ENCODE peak calls at places on chromosomes 5 and 9, in five cellular contexts. L, V, F, Z and R are unnamed samples.

GRCh38 chr5:145237843-145238242 is 597.3 kb downstream of the PRELID2 start:
- DNase-seq in V (peak), F (peak), L (peak), Z (peak), R (peak)

GRCh38 chr9:115291841-115292240 is 173.9 kb upstream of the TNC start:
- DNase-seq in Z (peak), L (peak), F (no peak), V (no peak), R (no peak)

GRCh38 chr9:73011956-73012355 is 59.1 kb upstream of the ALDH1A1 start:
- DNase-seq in V (no peak), L (no peak), Z (no peak), F (no peak), R (no peak)

GRCh38 chr5:2608391-2608790 is 143.1 kb downstream of the IRX2 start:
- DNase-seq in Z (no peak), V (no peak), F (no peak), L (no peak), R (no peak)

GRCh38 chr5:5522336-5522735 is 99.9 kb downstream of the ICE1 start:
- DNase-seq in F (no peak), Z (no peak), V (peak), L (no peak), R (peak)

GRCh38 chr5:77356740-77357139 is 135.4 kb downstream of the WDR41 start:
- DNase-seq in V (no peak), L (peak), Z (peak), F (no peak), R (no peak)

GRCh38 chr5:57960569-57960968 is 478.0 kb upstream of the ACTBL2 start:
- DNase-seq in F (no peak), Z (no peak), V (no peak), L (no peak), R (no peak)

GRCh38 chr9:96122255-96122654 is 179.7 kb downstream of the HSD17B3 start:
- DNase-seq in V (no peak), F (no peak), L (no peak), Z (no peak), R (no peak)

GRCh38 chr5:150590979-150591411 is 49.5 kb upstream of the SYNPO start:
- DNase-seq in Z (no peak), V (no peak), F (peak), L (no peak), R (no peak)

GRCh38 chr5:133957591-133957990 is 10.8 kb downstream of the C5orf15 start:
- DNase-seq in Z (no peak), V (no peak), F (no peak), L (no peak), R (no peak)

GRCh38 chr5:82341325-82341724 is 63.2 kb upstream of the RPS23 start:
- DNase-seq in L (no peak), V (no peak), Z (no peak), F (no peak), R (no peak)

GRCh38 chr5:139298242-139298641 is 4.7 kb downstream of the MATR3 start:
- DNase-seq in V (no peak), Z (peak), L (no peak), F (no peak), R (no peak)

GRCh38 chr9:4762889-4763521 is 22.0 kb upstream of the AK3 start:
- DNase-seq in V (no peak), F (peak), Z (peak), L (peak), R (peak)

DNA sequence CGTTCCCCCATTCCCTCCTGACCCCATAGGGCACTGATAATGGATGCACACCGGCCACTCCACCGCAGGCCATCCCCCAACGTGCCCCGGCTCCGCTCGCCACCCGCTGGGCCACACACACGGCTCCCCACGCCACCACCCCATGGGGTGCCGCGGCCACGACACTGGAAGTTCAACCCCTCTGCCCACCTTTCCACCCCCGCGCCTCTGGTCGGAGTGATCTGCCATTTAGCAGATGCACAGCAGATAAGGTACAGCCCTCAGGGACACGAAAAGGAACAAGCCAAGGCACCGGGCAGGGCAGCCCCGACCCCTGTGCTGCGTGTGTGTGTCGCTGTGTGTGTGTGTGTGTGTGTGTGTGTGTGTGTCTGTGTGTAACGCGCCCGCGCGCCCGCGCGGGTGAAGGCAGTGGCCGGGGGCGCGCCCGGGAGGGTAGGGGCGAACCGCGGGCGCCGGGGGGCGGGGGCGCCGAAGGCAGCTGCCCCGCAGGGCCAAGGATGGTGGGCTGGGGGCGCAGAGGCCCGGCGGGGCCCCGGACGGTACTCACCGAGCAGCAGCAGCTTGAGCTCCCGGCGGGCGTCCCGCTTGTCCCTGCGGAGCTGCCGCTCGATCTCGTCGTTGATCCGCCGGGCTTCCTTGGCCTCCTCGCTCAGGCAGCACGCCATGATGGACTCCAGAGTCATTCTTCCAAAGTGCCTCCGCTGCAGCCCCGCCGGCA is 899 bp downstream of the GNAQ start:
- DNase-seq in L (peak), V (no peak), F (peak), Z (peak), R (peak)
- H2BK120ac ChIP-seq in L (peak), V (no peak), F (no peak), Z (peak), R (no peak)

GRCh38 chr5:111676496-111676895 is 80.5 kb downstream of the NREP start:
- DNase-seq in V (no peak), F (no peak), L (no peak), Z (no peak), R (no peak)

GRCh38 chr5:111675540-111675939 is 81.5 kb downstream of the NREP start:
- DNase-seq in Z (no peak), L (no peak), F (no peak), V (no peak), R (no peak)

GRCh38 chr5:111679611-111680010 is 77.4 kb downstream of the NREP start:
- DNase-seq in L (no peak), Z (no peak), F (no peak), V (no peak), R (no peak)

GRCh38 chr5:111673896-111674626 is 82.9 kb downstream of the NREP start:
- DNase-seq in L (no peak), V (no peak), Z (no peak), F (no peak), R (no peak)

DNA sequence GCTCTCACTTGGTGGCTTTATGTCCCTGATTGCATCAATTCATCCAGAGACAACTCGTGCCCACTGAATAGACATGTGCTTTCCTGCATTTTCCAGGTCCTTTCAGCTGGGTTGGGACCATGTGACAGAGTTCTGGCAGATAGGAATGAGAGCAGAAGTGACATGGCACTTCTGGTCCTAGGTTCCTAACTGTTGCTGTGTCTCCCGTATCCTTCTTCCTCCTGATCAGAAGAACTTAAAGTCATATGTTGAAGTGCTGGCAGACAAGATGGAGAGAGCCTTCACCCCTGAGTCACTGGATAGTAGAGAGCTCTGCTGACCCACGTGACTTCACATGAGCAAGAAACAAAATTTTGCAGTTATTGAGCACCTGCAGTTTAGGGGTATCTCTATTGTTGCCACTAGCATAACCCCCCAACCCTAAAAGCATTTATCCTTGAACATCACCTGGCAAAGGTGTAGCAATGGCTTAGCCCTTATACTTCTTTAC is 80.0 kb downstream of the NREP start:
- DNase-seq in F (no peak), V (no peak), L (no peak), Z (no peak), R (no peak)
- H2BK12ac ChIP-seq in F (no peak), V (no peak), L (peak), Z (no peak), R (no peak)

GRCh38 chr5:89279458-89280036 is 396.6 kb upstream of the MEF2C start:
- DNase-seq in L (no peak), V (no peak), F (no peak), Z (no peak), R (no peak)

GRCh38 chr5:89275206-89275605 is 392.2 kb upstream of the MEF2C start:
- DNase-seq in V (no peak), Z (peak), F (no peak), L (no peak), R (no peak)

GRCh38 chr5:89280103-89281037 is 397.4 kb upstream of the MEF2C start:
- DNase-seq in F (no peak), Z (no peak), L (no peak), V (no peak), R (no peak)

GRCh38 chr5:89276566-89277305 is 393.8 kb upstream of the MEF2C start:
- DNase-seq in V (no peak), F (no peak), Z (peak), L (peak), R (no peak)

DNA sequence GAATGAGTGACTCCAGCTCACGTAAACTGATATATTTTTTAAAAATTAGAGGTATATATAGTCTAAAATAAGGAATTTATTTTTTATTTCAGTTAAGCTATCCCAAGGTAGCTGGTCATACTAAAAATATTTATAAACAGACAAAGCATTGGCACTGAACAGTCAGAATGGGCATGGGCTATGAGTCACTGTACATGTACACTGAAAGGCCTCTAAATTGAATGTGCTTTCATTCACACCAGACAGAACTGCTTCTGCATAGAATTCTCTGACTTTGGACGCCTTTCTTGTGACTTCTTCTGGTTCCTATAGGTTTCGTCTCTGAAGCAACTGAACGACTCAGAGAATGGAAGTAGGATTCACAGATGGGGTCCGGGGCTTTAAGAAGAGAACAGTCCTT is 394.8 kb upstream of the MEF2C start:
- DNase-seq in L (peak), Z (no peak), F (no peak), V (no peak), R (no peak)
- H2BK120ac ChIP-seq in L (no peak), Z (no peak), F (no peak), V (no peak), R (no peak)

DNA sequence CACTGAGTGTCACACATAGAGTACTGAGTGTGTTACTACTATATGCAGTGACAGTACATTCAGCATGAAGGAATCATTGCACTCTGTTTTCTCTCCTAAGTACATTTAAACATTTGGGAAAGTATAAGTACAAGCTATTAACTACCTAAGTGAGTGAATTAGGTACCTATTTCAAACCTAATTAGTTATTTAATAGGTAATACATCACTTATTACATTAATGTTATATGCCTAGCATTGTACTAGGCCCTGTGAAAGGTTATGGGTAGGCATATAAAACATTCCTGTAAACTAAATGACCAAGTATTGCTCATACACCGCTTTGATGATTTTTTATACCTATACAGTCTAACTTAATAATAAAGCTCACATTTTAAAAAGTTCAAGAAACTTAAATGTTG is 25.7 kb upstream of the PPP3R2 start:
- DNase-seq in Z (no peak), F (no peak), V (no peak), L (no peak), R (no peak)
- H2BK12ac ChIP-seq in Z (no peak), F (no peak), V (no peak), L (no peak), R (no peak)

DNA sequence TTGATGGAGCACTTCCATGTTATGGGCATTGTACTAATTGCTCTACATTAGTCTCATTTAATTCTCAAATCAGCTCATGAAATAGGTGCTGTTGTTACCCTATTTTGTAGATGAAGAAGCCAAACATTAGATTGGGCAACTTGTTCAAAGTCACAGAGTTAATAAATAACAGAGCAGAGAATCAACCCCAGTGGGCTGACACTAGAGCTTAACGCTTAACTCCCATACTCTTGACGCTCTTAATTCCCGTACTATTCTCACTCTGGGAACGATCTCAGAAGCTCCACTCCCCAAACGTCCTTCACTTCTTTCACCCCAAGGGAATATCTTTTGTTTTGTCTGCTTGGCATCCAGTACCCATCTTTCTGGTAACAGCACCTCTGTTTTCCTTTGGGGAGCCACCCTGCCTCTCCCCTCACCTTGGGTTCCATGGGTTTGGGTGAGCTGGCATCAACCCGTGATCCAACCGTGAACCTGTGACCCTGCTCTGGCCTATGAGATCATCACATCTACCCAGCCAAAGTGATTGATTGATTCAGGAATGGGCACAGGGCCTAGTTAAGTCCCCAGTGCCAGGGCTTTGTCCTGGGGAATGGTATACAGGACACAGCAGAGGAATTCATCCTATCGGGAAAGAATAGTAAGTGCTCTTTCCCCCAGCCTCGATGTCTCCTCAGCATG is 169.2 kb downstream of the NR3C1 start:
- DNase-seq in Z (no peak), V (no peak), L (no peak), F (no peak), R (no peak)
- H2BK120ac ChIP-seq in Z (no peak), V (no peak), L (no peak), F (no peak), R (no peak)